ENCODE peak calls at places on chromosomes 1 and 21, in ten cellular contexts. D is pancreas, G is sigmoid colon, T is ovary, J is dorsolateral prefrontal cortex, F is cardiac muscle cell, H is lung, P is uterus, S is endodermal cell, B is progenitor cell of endocrine pancreas. C is an unnamed sample.

GRCh38 chr1:155648207-155649147 is 38.5 kb downstream of the MSTO1 start:
- DNase-seq in D (peak), J (no peak), S (no peak), H (peak), B (no peak), P (no peak), T (no peak), F (peak), G (no peak), C (peak)

GRCh38 chr21:25133939-25134338 is 473.3 kb downstream of the MRPL39 start:
- DNase-seq in T (no peak), F (no peak), H (no peak), S (no peak), J (no peak), D (no peak), P (no peak), B (no peak), G (no peak), C (no peak)

GRCh38 chr1:230299148-230300006 is 126.8 kb downstream of the PGBD5 start:
- DNase-seq in H (no peak), J (peak), G (peak), B (no peak), D (no peak), S (no peak), F (no peak), P (peak), T (no peak), C (peak)

GRCh38 chr1:59013276-59013927 is 229.6 kb upstream of the JUN start:
- DNase-seq in T (peak), J (no peak), D (peak), P (peak), F (peak), S (peak), G (peak), B (no peak), H (no peak), C (no peak)

GRCh38 chr1:194176212-194176611 is 989.8 kb upstream of the B3GALT2 start:
- DNase-seq in H (no peak), S (no peak), F (no peak), J (no peak), T (no peak), G (no peak), P (no peak), D (no peak), B (no peak), C (no peak)

GRCh38 chr1:193457676-193458075 is 271.3 kb upstream of the B3GALT2 start:
- DNase-seq in B (no peak), J (no peak), T (no peak), H (no peak), S (no peak), G (no peak), F (no peak), P (no peak), D (peak), C (no peak)

GRCh38 chr1:23214640-23215039 is 2.7 kb downstream of the HTR1D start:
- DNase-seq in H (no peak), T (no peak), F (no peak), B (no peak), S (no peak), J (no peak), D (no peak), P (no peak), G (no peak), C (no peak)

GRCh38 chr1:162697140-162697895 is 65.1 kb downstream of the DDR2 start:
- DNase-seq in H (no peak), S (no peak), F (no peak), J (no peak), P (no peak), G (no peak), T (no peak), D (no peak), B (no peak), C (no peak)

GRCh38 chr1:15220024-15220392 is 27.0 kb upstream of the FHAD1 start:
- DNase-seq in B (no peak), J (no peak), G (no peak), D (no peak), F (no peak), T (no peak), H (no peak), P (no peak), S (no peak), C (no peak)

DNA sequence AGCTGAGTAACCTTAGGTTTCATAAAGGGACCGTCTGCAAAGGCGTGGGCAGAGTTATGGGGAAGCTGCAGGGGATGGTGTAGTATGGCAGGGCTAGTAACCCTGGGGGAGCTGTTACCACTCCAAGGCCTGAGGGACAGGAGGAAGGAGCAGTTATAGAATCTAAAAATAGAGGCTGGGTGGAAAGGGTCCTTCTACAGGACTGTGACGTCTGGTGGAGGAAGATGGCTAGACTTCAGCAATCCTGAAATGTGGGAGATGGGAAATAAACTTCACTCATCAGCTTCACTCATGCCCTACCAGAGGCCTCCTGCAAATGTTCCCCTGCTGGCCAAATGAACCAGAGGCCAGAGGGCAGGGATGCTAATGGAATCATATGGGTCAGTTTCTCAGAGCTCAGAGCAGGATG is 46.1 kb downstream of the DAB1 start:
- DNase-seq in J (no peak), P (no peak), G (no peak), F (no peak), B (no peak), T (no peak), H (no peak), D (no peak), S (peak), C (no peak)
- TF ChIP-seq CTCF in J (no peak), P (no peak), G (no peak), F (no peak), B (peak), T (no peak), H (no peak), D (no peak), S (peak), C (peak)

DNA sequence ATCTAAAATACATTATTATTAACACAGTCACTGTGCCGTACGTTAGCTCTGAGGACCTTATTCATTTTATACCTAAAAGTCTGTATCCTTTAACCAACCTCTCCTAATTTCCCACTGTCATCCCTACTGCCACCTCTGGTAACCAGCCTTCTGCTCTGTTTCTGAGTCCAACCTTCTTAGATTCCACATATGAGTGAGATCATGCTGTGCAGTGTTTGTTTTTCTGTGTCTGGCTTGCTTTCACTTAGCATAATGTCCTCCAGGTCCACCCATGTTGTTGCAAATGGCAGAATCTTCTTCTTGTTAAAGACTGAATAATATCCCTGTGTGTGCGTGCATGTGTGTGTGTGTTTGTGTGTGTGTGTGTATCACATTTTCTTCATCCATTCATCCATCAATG is 64.2 kb downstream of the ETS2 start:
- DNase-seq in B (no peak), D (no peak), T (no peak), P (no peak), J (no peak), F (peak), G (no peak), S (no peak), H (no peak), C (peak)
- TF ChIP-seq CTCF in B (no peak), D (no peak), T (no peak), P (no peak), J (no peak), F (no peak), G (no peak), S (peak), H (no peak), C (no peak)

DNA sequence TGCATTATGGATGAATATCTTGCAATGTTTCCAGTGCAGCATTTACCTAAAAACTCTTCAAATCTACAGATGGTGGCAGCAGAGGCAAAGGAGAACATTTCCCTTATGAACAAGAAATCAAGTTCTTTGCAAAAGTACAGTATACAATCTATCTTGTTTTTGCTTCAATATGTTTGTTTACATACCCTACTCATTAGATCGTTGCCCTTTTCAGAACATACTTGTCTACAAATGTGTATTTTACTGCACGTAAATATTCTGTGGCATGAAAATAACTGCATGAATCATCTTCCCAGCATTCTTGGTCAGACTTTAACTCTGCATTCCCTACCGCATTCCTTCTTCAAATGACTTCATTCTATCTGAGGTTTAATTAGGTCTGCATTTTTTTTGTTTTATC is 212.7 kb downstream of the ZP4 start:
- DNase-seq in D (no peak), T (no peak), J (no peak), P (no peak), H (no peak), G (no peak), F (peak), B (no peak), S (no peak), C (no peak)
- TF ChIP-seq CTCF in D (no peak), T (no peak), J (peak), P (no peak), H (no peak), G (peak), F (peak), B (peak), S (peak), C (peak)

DNA sequence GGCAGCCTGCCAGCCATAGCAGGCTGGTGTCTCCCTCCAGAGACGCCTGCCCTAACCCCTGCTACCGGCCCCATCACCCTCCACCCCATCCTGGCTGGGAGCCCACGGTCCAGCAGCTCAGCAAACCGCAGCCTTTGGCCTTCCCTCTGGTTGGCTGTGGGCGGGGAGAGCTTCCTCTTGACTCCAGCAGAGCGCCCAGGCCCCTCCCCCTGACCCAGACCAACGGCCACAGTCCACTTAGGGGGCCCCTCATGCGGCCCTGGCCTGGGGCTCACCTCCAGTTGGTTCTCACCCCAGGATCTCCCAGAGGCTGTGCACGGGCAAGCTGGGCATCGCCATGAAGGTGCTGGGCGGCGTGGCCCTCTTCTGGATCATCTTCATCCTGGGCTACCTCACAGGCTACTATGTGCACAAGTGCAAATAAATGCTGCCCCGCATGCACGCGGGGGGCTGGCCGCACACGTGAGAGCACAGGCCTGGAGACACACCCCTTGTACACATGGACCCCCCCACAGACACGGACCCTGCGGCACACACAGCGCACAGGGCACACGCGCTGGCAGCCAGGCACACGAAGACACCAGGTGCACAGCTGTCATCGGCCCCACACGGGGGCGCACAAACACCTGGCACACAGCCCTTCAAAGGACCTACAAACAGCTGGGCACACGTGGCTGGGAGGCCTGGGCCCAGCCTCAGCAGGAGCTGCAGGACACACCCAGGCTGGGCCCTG is 3.1 kb downstream of the SMIM1 start:
- DNase-seq in J (no peak), G (no peak), T (peak), S (peak), F (peak), B (no peak), P (peak), H (peak), D (peak), C (no peak)
- TF ChIP-seq CTCF in J (no peak), G (no peak), T (no peak), S (peak), F (peak), B (peak), P (no peak), H (no peak), D (no peak), C (peak)